ENCODE peak calls at places on chromosomes 12 and 14, in eight cellular contexts. Z is NCI-H510A treated with DMSO at 0.1 percent for 48 hours; E is left ventricle myocardium superior; D is HTR-8/SVneo; N is psoas muscle; R is esophagus squamous epithelium; B is activated T-cell treated with anti-CD3 and anti-CD28 coated beads, Interleukin-2, amount 50 U/mL, for 24 hours; P is NCI-H460. O is an unnamed sample.

GRCh38 chr12:92144631-92145480 is 790 bp downstream of the BTG1 start:
- DNase-seq in E (peak), D (no peak), R (no peak), P (peak), Z (peak), B (peak), N (peak), O (peak)

GRCh38 chr12:19440019-19440858 is 947 bp downstream of the AEBP2 start:
- DNase-seq in Z (peak), N (peak), E (peak), B (peak), R (peak), P (no peak), D (peak), O (peak)

GRCh38 chr12:14958361-14959125 is 2.9 kb downstream of the ARHGDIB start:
- DNase-seq in R (no peak), D (no peak), Z (no peak), B (no peak), E (no peak), N (no peak), P (no peak), O (no peak)

GRCh38 chr14:87049886-87050820 is 942.8 kb downstream of the GALC start:
- DNase-seq in E (no peak), D (peak), N (no peak), P (peak), Z (peak), B (no peak), R (no peak), O (no peak)

GRCh38 chr12:10497602-10498001 is 8.1 kb upstream of the EIF2S3B start:
- DNase-seq in P (no peak), D (no peak), E (no peak), R (no peak), N (no peak), B (peak), Z (no peak), O (no peak)

GRCh38 chr12:75754698-75755097 is 243.3 kb upstream of the KRR1 start:
- DNase-seq in D (no peak), N (no peak), E (no peak), B (no peak), Z (no peak), P (no peak), R (no peak), O (no peak)

GRCh38 chr12:92140919-92141536 is 4.6 kb downstream of the BTG1 start:
- DNase-seq in E (no peak), P (no peak), Z (no peak), D (no peak), B (no peak), N (no peak), R (no peak), O (no peak)

GRCh38 chr12:40693503-40693863 is 1.2 kb downstream of the CNTN1 start:
- DNase-seq in D (no peak), E (no peak), Z (peak), N (peak), R (no peak), P (peak), B (no peak), O (peak)

GRCh38 chr12:96343347-96343954 is 56.8 kb downstream of the CDK17 start:
- DNase-seq in N (no peak), R (no peak), B (no peak), E (no peak), Z (no peak), P (no peak), D (no peak), O (no peak)

GRCh38 chr12:110917961-110918360 is 2.4 kb downstream of the MYL2 start:
- DNase-seq in N (no peak), B (no peak), P (no peak), E (no peak), D (peak), R (no peak), Z (no peak), O (no peak)

GRCh38 chr14:70827366-70828151 is 18.2 kb upstream of the MAP3K9 start:
- DNase-seq in B (no peak), P (no peak), R (no peak), N (no peak), E (no peak), D (no peak), Z (no peak), O (no peak)

GRCh38 chr14:38078393-38078792 is 129.3 kb upstream of the SSTR1 start:
- DNase-seq in R (no peak), D (no peak), E (peak), N (no peak), Z (peak), B (no peak), P (no peak), O (no peak)

GRCh38 chr12:102513272-102513671 is 32.9 kb upstream of the IGF1 start:
- DNase-seq in R (no peak), D (no peak), N (no peak), Z (no peak), B (no peak), P (no peak), E (no peak), O (no peak)

GRCh38 chr14:99212199-99212598 is 59.8 kb downstream of the BCL11B start:
- DNase-seq in E (no peak), N (no peak), P (no peak), Z (no peak), B (no peak), R (no peak), D (no peak), O (no peak)

GRCh38 chr14:103749860-103750259 is 34.2 kb downstream of the ZFYVE21 start:
- DNase-seq in Z (no peak), D (no peak), P (no peak), B (no peak), R (no peak), N (no peak), E (no peak), O (no peak)

GRCh38 chr12:77384941-77385340 is 319.6 kb upstream of the E2F7 start:
- DNase-seq in P (no peak), B (no peak), N (no peak), E (no peak), D (no peak), Z (no peak), R (no peak), O (no peak)

GRCh38 chr14:38208825-38209562 is 1.3 kb downstream of the SSTR1 start:
- DNase-seq in N (peak), E (peak), P (no peak), D (peak), B (peak), Z (no peak), R (no peak), O (peak)

GRCh38 chr12:85672436-85672835 is 163.8 kb downstream of the RASSF9 start:
- DNase-seq in P (no peak), R (no peak), E (no peak), Z (no peak), D (no peak), B (no peak), N (no peak), O (no peak)

GRCh38 chr12:68805592-68806120 is 2.3 kb upstream of the MDM2 start:
- DNase-seq in E (no peak), B (no peak), D (no peak), P (no peak), R (no peak), N (no peak), Z (no peak), O (no peak)